ENCODE peak calls at places on chromosomes 1 and 21, in ten cellular contexts. O is ELR; C is HFFc6; S is iris pigment epithelial cell; X is GDM1; P is choroid plexus epithelial cell; W is AG04450; I is stimulated activated CD8-positive, alpha-beta memory T cell treated with anti-CD3 and anti-CD28 coated beads, Interleukin-7, amount 100 ng/mL, for 48 hours; M is foreskin melanocyte; Q is endothelial cell. E is an unnamed sample.

GRCh38 chr1:19644761-19645543 is 841 bp downstream of the NBL1 start:
- DNase-seq in O (peak), C (no peak), S (no peak), X (no peak), P (peak), W (no peak), I (no peak), M (no peak), Q (peak), E (no peak)

GRCh38 chr1:9294440-9294773 is 1.7 kb downstream of the SPSB1 start:
- DNase-seq in O (peak), C (peak), S (peak), X (no peak), P (peak), W (peak), I (no peak), M (no peak), Q (no peak), E (no peak)

GRCh38 chr1:41540886-41541591 is 56.6 kb upstream of the EDN2 start:
- DNase-seq in O (peak), C (peak), S (peak), X (no peak), P (peak), W (no peak), I (no peak), M (no peak), Q (no peak), E (no peak)

GRCh38 chr1:56569661-56570060 is 9.7 kb downstream of the PLPP3 start:
- DNase-seq in O (no peak), C (no peak), S (no peak), X (no peak), P (no peak), W (no peak), I (no peak), M (no peak), Q (no peak), E (no peak)

GRCh38 chr21:36699026-36699545 is at the start of gene SIM2:
- DNase-seq in O (peak), C (no peak), S (peak), X (no peak), P (no peak), W (no peak), I (no peak), M (no peak), Q (peak), E (no peak)

GRCh38 chr1:226990133-226990716 is 50.1 kb downstream of the COQ8A start:
- DNase-seq in O (no peak), C (no peak), S (peak), X (peak), P (peak), W (no peak), I (peak), M (no peak), Q (no peak), E (no peak)

GRCh38 chr1:115317101-115318012 is 20.7 kb downstream of the NGF start:
- DNase-seq in O (no peak), C (no peak), S (no peak), X (no peak), P (no peak), W (no peak), I (no peak), M (no peak), Q (no peak), E (no peak)

GRCh38 chr1:59072017-59072947 is 224.6 kb upstream of the FGGY start:
- DNase-seq in O (peak), C (no peak), S (no peak), X (peak), P (peak), W (no peak), I (no peak), M (no peak), Q (no peak), E (no peak)

GRCh38 chr1:64675718-64676345 is 69.0 kb upstream of the RAVER2 start:
- DNase-seq in O (peak), C (no peak), S (no peak), X (no peak), P (peak), W (no peak), I (no peak), M (no peak), Q (no peak), E (no peak)